ENCODE peak calls at places on chromosomes 7 and 10, in six cellular contexts. Z is transverse colon, V is A549, X is ovary, I is colonic mucosa, D is cardiac fibroblast. P is an unnamed sample.

GRCh38 chr7:64603271-64603670 is 40.4 kb upstream of the ZNF680 start:
- DNase-seq in V (no peak), I (no peak), D (no peak), Z (no peak), X (no peak), P (no peak)

GRCh38 chr10:132497083-132497680 is 40.4 kb upstream of the INPP5A start:
- DNase-seq in V (no peak), D (no peak), X (no peak), I (no peak), Z (no peak), P (peak; percentile 9)

GRCh38 chr10:116721048-116721897 is 21.1 kb downstream of the HSPA12A start:
- DNase-seq in D (no peak), X (no peak), Z (no peak), V (no peak), I (no peak), P (no peak)

GRCh38 chr10:4656576-4657194 is 169.3 kb upstream of the AKR1E2 start:
- DNase-seq in V (peak; percentile 34), I (peak; percentile 68), D (peak; percentile 86), X (peak; percentile 56), Z (peak; percentile 72), P (peak; percentile 57)

GRCh38 chr7:26992670-26993069 is 103.1 kb downstream of the HOXA1 start:
- DNase-seq in D (no peak), X (no peak), Z (no peak), I (no peak), V (no peak), P (no peak)

GRCh38 chr10:114045071-114045737 is 1.5 kb downstream of the ADRB1 start:
- DNase-seq in V (no peak), I (peak; percentile 40), X (no peak), Z (peak; percentile 23), D (no peak), P (no peak)

GRCh38 chr10:78443900-78444571 is 410.4 kb downstream of the RPS24 start:
- DNase-seq in V (no peak), D (no peak), Z (no peak), X (no peak), I (no peak), P (no peak)

GRCh38 chr10:61974611-61975010 is 73.1 kb downstream of the ARID5B start:
- DNase-seq in Z (peak; percentile 51), I (peak; percentile 74), X (peak; percentile 62), V (no peak), D (peak; percentile 74), P (peak; percentile 76)

GRCh38 chr10:102641880-102642552 is 2.3 kb upstream of the TRIM8 start:
- DNase-seq in Z (peak; percentile 99), D (peak; percentile 97), I (peak; percentile 99), X (peak; percentile 99), V (peak; percentile 94), P (peak; percentile 98)

GRCh38 chr7:150988230-150989226 is 2.3 kb upstream of the NOS3 start:
- DNase-seq in X (peak; percentile 72), V (no peak), D (peak; percentile 36), Z (peak; percentile 61), I (peak; percentile 73), P (peak; percentile 71)

GRCh38 chr7:49774459-49775064 is 1.1 kb downstream of the VWC2 start:
- DNase-seq in Z (no peak), V (no peak), I (peak; percentile 29), D (no peak), X (peak; percentile 38), P (no peak)

GRCh38 chr7:69817096-69817495 is 218.8 kb downstream of the AUTS2 start:
- DNase-seq in D (peak; percentile 10), Z (no peak), I (no peak), X (no peak), V (no peak), P (peak; percentile 25)

GRCh38 chr7:100793806-100794660 is 33.3 kb downstream of the EPHB4 start:
- DNase-seq in I (no peak), Z (no peak), V (no peak), D (no peak), X (no peak), P (no peak)

GRCh38 chr10:73998623-73999622 is 1.0 kb downstream of the VCL start:
- DNase-seq in Z (peak; percentile 71), X (peak; percentile 71), V (peak; percentile 86), D (peak; percentile 85), I (peak; percentile 72), P (peak; percentile 73)

GRCh38 chr7:37923996-37924395 is 3.6 kb downstream of the EPDR1 start:
- DNase-seq in D (no peak), X (no peak), Z (no peak), I (no peak), V (no peak), P (no peak)

GRCh38 chr10:97169063-97169462 is 16.7 kb downstream of the SLIT1 start:
- DNase-seq in V (no peak), Z (no peak), D (no peak), X (no peak), I (no peak), P (no peak)

GRCh38 chr10:99659868-99660366 is 608 bp downstream of the ENTPD7 start:
- DNase-seq in X (no peak), I (peak; percentile 34), V (no peak), Z (peak; percentile 11), D (no peak), P (no peak)

GRCh38 chr10:5168897-5169296 is 16.1 kb downstream of the AKR1C8 start:
- DNase-seq in Z (no peak), D (no peak), V (no peak), X (no peak), I (no peak), P (no peak)

GRCh38 chr7:30596043-30596641 is 1.5 kb downstream of the GARS1 start:
- DNase-seq in Z (no peak), X (no peak), I (peak; percentile 51), D (peak; percentile 60), V (peak; percentile 25), P (no peak)

GRCh38 chr7:46695045-46695708 is 774.1 kb upstream of the IGFBP3 start:
- DNase-seq in X (no peak), Z (no peak), I (no peak), V (no peak), D (peak; percentile 14), P (no peak)

GRCh38 chr7:128219646-128220045 is 21.4 kb upstream of the LEP start:
- DNase-seq in V (no peak), D (no peak), Z (no peak), I (no peak), X (no peak), P (no peak)

GRCh38 chr10:36141786-36142560 is 499.9 kb upstream of the FZD8 start:
- DNase-seq in D (peak; percentile 26), V (no peak), I (no peak), Z (no peak), X (no peak), P (no peak)

GRCh38 chr10:75982611-75983369 is 551.4 kb downstream of the LRMDA start:
- DNase-seq in X (peak; percentile 48), V (no peak), Z (no peak), I (no peak), D (peak; percentile 18), P (peak; percentile 46)

GRCh38 chr10:118981946-118982345 is 47.6 kb upstream of the NANOS1 start:
- DNase-seq in D (no peak), V (no peak), I (no peak), X (no peak), Z (no peak), P (no peak)

GRCh38 chr10:101770331-101771215 is 5.3 kb downstream of the FGF8 start:
- DNase-seq in X (no peak), V (no peak), D (no peak), Z (no peak), I (no peak), P (no peak)

GRCh38 chr10:15740261-15740660 is 20.5 kb upstream of the ITGA8 start:
- DNase-seq in Z (no peak), X (no peak), D (no peak), I (no peak), V (no peak), P (no peak)

GRCh38 chr10:15742102-15742501 is 22.4 kb upstream of the ITGA8 start:
- DNase-seq in D (no peak), V (no peak), X (no peak), Z (no peak), I (no peak), P (no peak)

GRCh38 chr10:15738237-15738928 is 18.7 kb upstream of the ITGA8 start:
- DNase-seq in D (peak; percentile 71), X (peak; percentile 62), Z (no peak), V (no peak), I (no peak), P (peak; percentile 21)

GRCh38 chr10:15737635-15738034 is 17.9 kb upstream of the ITGA8 start:
- DNase-seq in Z (no peak), V (no peak), X (no peak), I (no peak), D (peak; percentile 15), P (no peak)

DNA sequence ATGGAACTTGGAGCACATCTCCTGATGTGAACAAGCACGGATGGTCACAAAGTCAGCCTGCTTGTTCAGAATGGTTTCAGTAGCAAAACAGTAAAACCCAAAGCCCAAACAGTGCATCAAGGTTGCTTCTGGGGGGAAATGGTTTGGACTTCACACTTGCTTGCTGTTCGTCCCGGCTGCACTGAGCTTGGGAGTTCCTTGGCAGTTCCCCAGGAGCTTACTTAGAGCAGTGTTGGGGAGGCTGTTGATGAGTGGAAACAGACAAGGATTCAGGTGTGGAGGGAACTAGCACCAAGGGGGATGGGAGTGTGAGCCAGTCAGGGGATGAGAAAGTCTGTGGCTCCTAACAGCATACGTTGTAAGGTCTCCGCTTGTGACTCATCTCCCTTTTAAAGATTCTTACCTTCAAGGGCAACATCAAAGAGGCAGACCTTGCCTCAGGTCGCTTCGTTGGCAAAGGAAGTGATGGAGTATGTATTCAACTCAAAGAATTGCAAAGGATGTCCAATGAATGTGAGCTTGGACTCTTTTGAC is 19.8 kb upstream of the ITGA8 start:
- DNase-seq in X (no peak), V (no peak), D (no peak), Z (no peak), I (no peak), P (peak; percentile 20)
- TF ChIP-seq CTCF in X (no peak), V (no peak), D (no peak), Z (no peak), I (no peak), P (no peak)

DNA sequence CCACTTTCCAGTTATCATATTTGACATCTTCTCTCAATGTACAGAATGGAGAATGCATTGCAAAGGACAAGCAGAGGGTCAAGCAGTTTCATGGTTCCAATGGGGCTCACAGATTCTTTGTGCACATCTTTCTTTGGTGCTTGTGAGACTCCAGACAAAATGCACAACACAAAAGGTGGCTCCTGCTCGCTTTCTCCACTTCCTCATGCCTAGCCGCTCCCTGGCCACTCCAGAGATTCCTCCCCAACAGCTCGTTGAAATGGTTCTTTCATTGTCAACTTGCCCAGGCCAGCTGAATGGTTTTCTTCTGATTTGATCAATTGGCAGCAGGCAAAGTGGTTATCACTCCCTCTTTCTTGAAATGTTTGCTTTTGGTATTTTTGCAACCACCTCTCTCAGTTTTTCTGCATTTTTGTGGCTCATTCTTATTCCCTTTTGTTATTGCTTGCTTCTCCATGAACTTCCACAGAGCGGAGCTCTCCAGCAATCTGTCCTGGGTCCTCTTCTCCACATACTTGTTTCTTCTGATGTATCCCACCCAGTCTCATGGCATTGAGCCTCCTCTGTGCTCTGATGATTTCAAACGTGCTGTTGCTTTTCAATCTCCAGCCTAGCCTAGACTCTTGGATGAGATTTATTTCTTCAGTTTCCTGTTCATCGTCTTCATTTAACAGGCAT is 507.8 kb upstream of the MKI67 start:
- DNase-seq in D (no peak), X (no peak), I (no peak), Z (peak; percentile 26), V (no peak), P (no peak)
- TF ChIP-seq CTCF in D (no peak), X (no peak), I (peak; percentile 35), Z (no peak), V (no peak), P (no peak)

GRCh38 chr7:107951172-107951787 is 51.7 kb downstream of the LAMB1 start:
- DNase-seq in X (no peak), Z (no peak), V (no peak), I (no peak), D (no peak), P (no peak)
- TF ChIP-seq CTCF in X (no peak), Z (no peak), V (no peak), I (no peak), D (no peak), P (no peak)

GRCh38 chr7:137592232-137592896 is 248.8 kb upstream of the PTN start:
- DNase-seq in D (peak; percentile 87), Z (peak; percentile 59), X (peak; percentile 41), V (peak; percentile 44), I (peak; percentile 55), P (peak; percentile 50)
- TF ChIP-seq CTCF in D (peak; percentile 81), Z (peak; percentile 64), X (peak; percentile 31), V (peak; percentile 66), I (peak; percentile 55), P (peak; percentile 59)

P was measured in uterus.